ENCODE peak calls at places on chromosome 21, in four cellular contexts. S, U, G and B are unnamed samples.

GRCh38 chr21:43619856-43620255 is 39.4 kb downstream of the HSF2BP start:
- DNase-seq in S (no peak), U (no peak), G (no peak), B (no peak)

GRCh38 chr21:36887983-36888382 is 78.5 kb downstream of the HLCS start:
- DNase-seq in S (no peak), U (no peak), G (no peak), B (no peak)

GRCh38 chr21:45155910-45156309 is 81.5 kb downstream of the ADARB1 start:
- DNase-seq in S (no peak), U (no peak), G (no peak), B (no peak)

GRCh38 chr21:20790113-20790512 is 208.1 kb upstream of the NCAM2 start:
- DNase-seq in S (no peak), U (peak; percentile 38), G (peak; percentile 41), B (no peak)

GRCh38 chr21:45613396-45613795 is 30.1 kb upstream of the PCBP3 start:
- DNase-seq in S (no peak), U (no peak), G (no peak), B (no peak)

GRCh38 chr21:36749935-36750578 is 51.1 kb downstream of the SIM2 start:
- DNase-seq in S (no peak), U (peak; percentile 84), G (no peak), B (no peak)

GRCh38 chr21:35358008-35358407 is 308.9 kb upstream of the RUNX1 start:
- DNase-seq in S (no peak), U (no peak), G (no peak), B (no peak)

GRCh38 chr21:44700101-44701022 is 3.4 kb downstream of the KRTAP10-12 start:
- DNase-seq in S (no peak), U (peak; percentile 22), G (no peak), B (no peak)

GRCh38 chr21:45592208-45592619 is 50.0 kb upstream of the SLC19A1 start:
- DNase-seq in S (peak; percentile 74), U (no peak), G (no peak), B (peak; percentile 14)

GRCh38 chr21:21232320-21232719 is 234.1 kb downstream of the NCAM2 start:
- DNase-seq in S (peak; percentile 53), U (peak; percentile 2), G (peak; percentile 21), B (peak; percentile 36)

GRCh38 chr21:46173573-46173972 is 10.7 kb downstream of the SPATC1L start:
- DNase-seq in S (no peak), U (peak; percentile 29), G (no peak), B (no peak)

GRCh38 chr21:45363921-45364463 is 41.0 kb upstream of the COL18A1 start:
- DNase-seq in S (no peak), U (no peak), G (peak; percentile 96), B (peak; percentile 67)

GRCh38 chr21:41611441-41611840 is 103.5 kb upstream of the TMPRSS2 start:
- DNase-seq in S (no peak), U (no peak), G (no peak), B (no peak)

GRCh38 chr21:41613421-41613998 is 105.6 kb upstream of the TMPRSS2 start:
- DNase-seq in S (no peak), U (no peak), G (no peak), B (no peak)

GRCh38 chr21:41612674-41613250 is 104.8 kb upstream of the TMPRSS2 start:
- DNase-seq in S (peak; percentile 63), U (peak; percentile 93), G (peak; percentile 95), B (peak; percentile 45)

GRCh38 chr21:41610042-41610839 is 102.3 kb upstream of the TMPRSS2 start:
- DNase-seq in S (peak; percentile 68), U (peak; percentile 84), G (no peak), B (peak; percentile 61)

DNA sequence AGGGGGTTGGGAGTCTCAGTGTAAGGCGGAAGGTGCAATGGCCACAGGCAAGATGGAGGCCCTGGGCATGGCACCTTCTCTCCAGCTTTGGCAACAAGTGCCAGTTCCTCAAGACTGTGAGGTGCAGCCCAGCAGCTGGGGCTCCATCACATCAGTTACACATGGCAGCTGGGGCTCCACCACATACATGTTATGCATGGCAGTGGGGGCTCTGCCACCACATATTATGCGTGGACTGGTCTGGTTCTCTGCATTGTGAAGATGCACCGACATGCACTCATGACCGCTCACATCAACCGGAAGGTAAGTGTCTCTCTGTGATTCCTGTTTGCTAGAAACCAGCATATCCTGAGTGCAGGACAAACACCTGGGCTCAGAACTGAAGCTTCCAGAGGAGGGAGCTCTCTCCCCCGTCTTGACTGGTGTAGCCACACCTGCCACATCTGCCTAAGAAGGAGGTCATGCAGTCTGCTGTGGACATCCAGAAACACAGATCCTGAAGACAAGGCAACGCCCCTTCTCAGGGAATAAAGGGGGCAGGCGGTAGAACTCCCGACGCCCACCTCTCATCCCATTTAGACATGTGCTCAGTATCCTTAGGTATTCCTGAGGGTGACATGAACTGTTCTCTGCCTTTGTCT is 104.1 kb upstream of the TMPRSS2 start:
- DNase-seq in S (peak; percentile 64), U (peak; percentile 87), G (no peak), B (peak; percentile 29)
- H3K4me3 ChIP-seq in S (no peak overlapping the region), U (no peak overlapping the region), G (no peak overlapping the region), B (no peak overlapping the region)

GRCh38 chr21:42258150-42258884 is 39.4 kb downstream of the ABCG1 start:
- DNase-seq in S (peak; percentile 90), U (peak; percentile 92), G (no peak), B (peak; percentile 74)

GRCh38 chr21:42256316-42256715 is 37.4 kb downstream of the ABCG1 start:
- DNase-seq in S (no peak), U (no peak), G (no peak), B (no peak)

GRCh38 chr21:42260121-42260520 is 41.2 kb downstream of the ABCG1 start:
- DNase-seq in S (no peak), U (no peak), G (no peak), B (no peak)

GRCh38 chr21:42257091-42257760 is 38.3 kb downstream of the ABCG1 start:
- DNase-seq in S (no peak), U (no peak), G (no peak), B (no peak)

DNA sequence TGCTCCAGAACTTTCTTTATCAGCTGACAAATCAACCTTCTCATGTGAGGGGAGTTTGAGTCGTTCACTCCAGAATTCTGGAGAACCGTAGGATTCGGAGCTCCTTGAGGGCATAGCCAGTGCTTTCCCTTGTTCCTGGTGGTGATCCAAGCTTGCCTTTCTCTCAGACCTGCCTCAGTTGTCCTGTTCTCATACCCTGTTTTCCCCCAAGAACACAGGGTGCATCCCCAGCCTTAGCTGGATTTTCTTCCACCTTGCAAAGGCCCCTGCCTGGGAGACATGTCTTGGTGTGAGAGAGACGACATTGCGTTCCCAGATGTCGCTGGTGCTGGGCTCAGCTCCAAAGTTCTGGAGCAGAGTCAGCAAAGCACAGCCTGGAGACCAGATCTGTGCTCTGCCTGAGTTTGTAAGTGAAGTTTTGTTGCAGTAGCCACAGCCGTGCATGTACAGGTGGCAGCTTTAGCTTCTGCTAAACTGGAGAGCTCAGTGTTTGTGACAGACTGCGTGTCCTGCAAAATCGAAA is 40.0 kb downstream of the ABCG1 start:
- DNase-seq in S (no peak), U (no peak), G (no peak), B (no peak)
- H3K4me3 ChIP-seq in S (no peak overlapping the region), U (no peak overlapping the region), G (no peak overlapping the region), B (no peak overlapping the region)

DNA sequence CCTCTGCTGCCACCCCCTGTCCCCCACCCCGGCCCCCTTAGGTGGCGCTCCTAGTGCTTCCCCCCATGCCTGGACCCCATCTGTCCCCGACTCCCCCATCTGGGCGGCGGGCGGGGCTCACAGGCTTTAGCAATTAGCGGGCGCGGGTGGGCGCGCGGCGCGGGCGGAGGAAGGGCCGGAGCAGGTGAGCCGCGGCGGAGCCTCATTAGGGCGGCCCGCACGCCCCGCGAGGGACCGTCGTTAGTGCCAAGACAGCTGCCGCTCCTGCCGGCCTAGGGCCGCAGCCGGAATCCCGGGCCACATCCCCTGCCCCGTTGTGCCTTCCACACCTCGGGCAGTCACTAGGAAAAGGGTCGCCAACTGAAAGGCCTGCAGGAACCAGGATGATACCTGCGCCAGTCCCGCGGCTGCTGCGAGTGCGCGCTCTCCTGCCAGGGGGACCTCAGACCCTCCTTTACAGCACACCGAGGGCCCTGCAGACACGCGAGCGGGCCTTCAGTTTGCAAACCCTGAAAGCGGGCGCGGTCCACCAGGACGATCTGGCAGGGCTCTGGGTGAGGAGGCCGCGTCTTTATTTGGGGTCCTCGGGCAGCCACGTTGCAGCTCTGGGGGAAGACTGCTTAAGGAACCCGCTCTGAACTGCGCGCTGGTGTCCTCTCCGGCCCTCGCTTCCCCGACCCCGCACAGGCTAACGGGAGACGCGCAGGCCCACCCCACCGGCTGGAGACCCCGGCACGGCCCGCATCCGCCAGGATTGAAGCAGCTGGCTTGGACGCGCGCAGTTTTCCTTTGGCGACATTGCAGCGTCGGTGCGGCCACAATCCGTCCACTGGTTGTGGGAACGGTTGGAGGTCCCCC is 7.6 kb downstream of the OLIG2 start:
- DNase-seq in S (no peak), U (peak; percentile 82), G (no peak), B (no peak)
- H3K4me3 ChIP-seq in S (no peak overlapping the region), U (no peak overlapping the region), G (no peak overlapping the region), B (no peak overlapping the region)

GRCh38 chr21:38813143-38813542 is 7.4 kb downstream of the ETS2 start:
- DNase-seq in S (no peak), U (no peak), G (no peak), B (no peak)

GRCh38 chr21:38810826-38811164 is 5.1 kb downstream of the ETS2 start:
- DNase-seq in S (no peak), U (no peak), G (no peak), B (no peak)

GRCh38 chr21:38810034-38810825 is 4.5 kb downstream of the ETS2 start:
- DNase-seq in S (no peak), U (no peak), G (no peak), B (no peak)

GRCh38 chr21:38809170-38809878 is 3.6 kb downstream of the ETS2 start:
- DNase-seq in S (peak; percentile 80), U (no peak), G (no peak), B (peak; percentile 36)

GRCh38 chr21:38811257-38811656 is 5.5 kb downstream of the ETS2 start:
- DNase-seq in S (no peak), U (no peak), G (peak; percentile 78), B (no peak)
- H3K4me3 ChIP-seq in S (no peak overlapping the region), U (no peak overlapping the region), G (no peak overlapping the region), B (no peak overlapping the region)

GRCh38 chr21:33917421-33917820 is 1.8 kb upstream of the ATP5PO start:
- DNase-seq in S (no peak), U (no peak), G (no peak), B (no peak)

GRCh38 chr21:33915368-33916199 is at the start of gene ATP5PO:
- DNase-seq in S (peak; percentile 99), U (peak; percentile 92), G (peak; percentile 95), B (peak; percentile 97)

GRCh38 chr21:33909756-33910155 is 5.8 kb downstream of the ATP5PO start:
- DNase-seq in S (no peak), U (no peak), G (no peak), B (no peak)

GRCh38 chr21:33916200-33916567 is 580 bp upstream of the ATP5PO start:
- DNase-seq in S (no peak), U (no peak), G (no peak), B (no peak)

GRCh38 chr21:33914188-33914587 is 1.4 kb downstream of the ATP5PO start:
- DNase-seq in S (no peak), U (no peak), G (no peak), B (no peak)
- H3K4me3 ChIP-seq in S (peak overlapping the region; percentile 95), U (no peak overlapping the region), G (no peak overlapping the region), B (peak overlapping the region; percentile 93)

GRCh38 chr21:26842976-26843911 is 2.0 kb downstream of the ADAMTS1 start:
- DNase-seq in S (no peak), U (peak; percentile 76), G (peak; percentile 95), B (no peak)
- H3K4me3 ChIP-seq in S (no peak overlapping the region), U (peak overlapping the region; percentile 88), G (peak overlapping the region; percentile 85), B (no peak overlapping the region)